ENCODE peak calls at places on chromosome 16, in five cellular contexts. One of them, this sample, is unnamed.

GRCh38 chr16:82630688-82631087 is 3.9 kb downstream of the CDH13 start:
- DNase-seq in HFFc6: peak; percentile 28
- DNase-seq in WTC11: no peak
- DNase-seq in neural progenitor cell: no peak
- DNase-seq in glutamatergic neuron: no peak
- DNase-seq in this sample: peak; percentile 75

GRCh38 chr16:66028505-66029216 is 337.8 kb upstream of the CDH5 start:
- DNase-seq in glutamatergic neuron: no peak
- DNase-seq in HFFc6: peak; percentile 71
- DNase-seq in neural progenitor cell: no peak
- DNase-seq in WTC11: no peak
- DNase-seq in this sample: no peak

GRCh38 chr16:12515771-12516170 is 287.9 kb downstream of the CPPED1 start:
- DNase-seq in glutamatergic neuron: no peak
- DNase-seq in WTC11: no peak
- DNase-seq in neural progenitor cell: no peak
- DNase-seq in HFFc6: no peak
- DNase-seq in this sample: no peak

GRCh38 chr16:76819517-76819916 is 371.5 kb upstream of the MON1B start:
- DNase-seq in neural progenitor cell: no peak
- DNase-seq in glutamatergic neuron: no peak
- DNase-seq in HFFc6: no peak
- DNase-seq in WTC11: no peak
- DNase-seq in this sample: no peak

GRCh38 chr16:27237229-27238015 is 31.1 kb downstream of the NSMCE1 start:
- DNase-seq in WTC11: no peak
- DNase-seq in glutamatergic neuron: no peak
- DNase-seq in HFFc6: no peak
- DNase-seq in neural progenitor cell: peak; percentile 18
- DNase-seq in this sample: peak; percentile 80

GRCh38 chr16:79159650-79160049 is 440.9 kb downstream of the MAF start:
- DNase-seq in neural progenitor cell: no peak
- DNase-seq in glutamatergic neuron: no peak
- DNase-seq in HFFc6: no peak
- DNase-seq in WTC11: no peak
- DNase-seq in this sample: no peak

GRCh38 chr16:86529160-86529559 is 18.8 kb downstream of the FOXF1 start:
- DNase-seq in WTC11: no peak
- DNase-seq in HFFc6: peak; percentile 50
- DNase-seq in neural progenitor cell: no peak
- DNase-seq in glutamatergic neuron: no peak
- DNase-seq in this sample: no peak

GRCh38 chr16:3274490-3274889 is 8.8 kb upstream of the ZNF263 start:
- DNase-seq in glutamatergic neuron: no peak
- DNase-seq in WTC11: no peak
- DNase-seq in neural progenitor cell: peak; percentile 7
- DNase-seq in HFFc6: no peak
- DNase-seq in this sample: no peak

GRCh38 chr16:11395949-11396240 is 50.6 kb downstream of the RMI2 start:
- DNase-seq in glutamatergic neuron: no peak
- DNase-seq in HFFc6: no peak
- DNase-seq in WTC11: no peak
- DNase-seq in neural progenitor cell: no peak
- DNase-seq in this sample: no peak

GRCh38 chr16:58366247-58367031 is 25.8 kb upstream of the GINS3 start:
- DNase-seq in HFFc6: peak; percentile 40
- DNase-seq in neural progenitor cell: no peak
- DNase-seq in glutamatergic neuron: no peak
- DNase-seq in WTC11: no peak
- DNase-seq in this sample: peak; percentile 70

GRCh38 chr16:24430937-24431760 is 108.2 kb upstream of the RBBP6 start:
- DNase-seq in glutamatergic neuron: no peak
- DNase-seq in neural progenitor cell: no peak
- DNase-seq in HFFc6: no peak
- DNase-seq in WTC11: no peak
- DNase-seq in this sample: no peak

GRCh38 chr16:2835638-2836493 is 5.8 kb downstream of the ZG16B start:
- DNase-seq in glutamatergic neuron: no peak
- DNase-seq in WTC11: no peak
- DNase-seq in neural progenitor cell: no peak
- DNase-seq in HFFc6: peak; percentile 90
- DNase-seq in this sample: peak; percentile 73

GRCh38 chr16:66131156-66131807 is 235.2 kb upstream of the CDH5 start:
- DNase-seq in neural progenitor cell: no peak
- DNase-seq in WTC11: no peak
- DNase-seq in glutamatergic neuron: no peak
- DNase-seq in HFFc6: peak; percentile 61
- DNase-seq in this sample: no peak

GRCh38 chr16:66364117-66364958 is 2.2 kb upstream of the CDH5 start:
- DNase-seq in HFFc6: no peak
- DNase-seq in neural progenitor cell: peak; percentile 57
- DNase-seq in WTC11: no peak
- DNase-seq in glutamatergic neuron: peak; percentile 88
- DNase-seq in this sample: peak; percentile 85

GRCh38 chr16:64406661-64407267 is 715.1 kb downstream of the CDH11 start:
- DNase-seq in WTC11: no peak
- DNase-seq in neural progenitor cell: peak; percentile 7
- DNase-seq in glutamatergic neuron: no peak
- DNase-seq in HFFc6: no peak
- DNase-seq in this sample: no peak

GRCh38 chr16:58020628-58021521 is 4.7 kb upstream of the MMP15 start:
- DNase-seq in neural progenitor cell: peak; percentile 69
- DNase-seq in glutamatergic neuron: peak; percentile 85
- DNase-seq in WTC11: peak; percentile 77
- DNase-seq in HFFc6: peak; percentile 39
- DNase-seq in this sample: peak; percentile 61

GRCh38 chr16:78105517-78105916 is 6.1 kb downstream of the WWOX start:
- DNase-seq in WTC11: no peak
- DNase-seq in glutamatergic neuron: no peak
- DNase-seq in HFFc6: no peak
- DNase-seq in neural progenitor cell: no peak
- DNase-seq in this sample: no peak

GRCh38 chr16:82108774-82109173 is 61.2 kb downstream of the MPHOSPH6 start:
- DNase-seq in glutamatergic neuron: no peak
- DNase-seq in HFFc6: no peak
- DNase-seq in neural progenitor cell: no peak
- DNase-seq in WTC11: no peak
- DNase-seq in this sample: no peak

GRCh38 chr16:27436065-27436464 is 34.1 kb downstream of the IL21R start:
- DNase-seq in glutamatergic neuron: peak; percentile 2
- DNase-seq in HFFc6: no peak
- DNase-seq in WTC11: no peak
- DNase-seq in neural progenitor cell: no peak
- DNase-seq in this sample: no peak

GRCh38 chr16:72939247-72939646 is 108.7 kb downstream of the ZFHX3 start:
- DNase-seq in glutamatergic neuron: no peak
- DNase-seq in HFFc6: peak; percentile 25
- DNase-seq in WTC11: no peak
- DNase-seq in neural progenitor cell: no peak
- DNase-seq in this sample: no peak

GRCh38 chr16:85005278-85006069 is 5.9 kb downstream of the ZDHHC7 start:
- DNase-seq in WTC11: no peak
- DNase-seq in HFFc6: peak; percentile 62
- DNase-seq in glutamatergic neuron: no peak
- DNase-seq in neural progenitor cell: no peak
- DNase-seq in this sample: no peak

GRCh38 chr16:81445926-81446317 is 1.3 kb downstream of the CMIP start:
- DNase-seq in neural progenitor cell: peak; percentile 56
- DNase-seq in WTC11: no peak
- DNase-seq in glutamatergic neuron: peak; percentile 40
- DNase-seq in HFFc6: no peak
- DNase-seq in this sample: peak; percentile 30

GRCh38 chr16:64841071-64841470 is 280.8 kb downstream of the CDH11 start:
- DNase-seq in WTC11: no peak
- DNase-seq in neural progenitor cell: no peak
- DNase-seq in HFFc6: no peak
- DNase-seq in glutamatergic neuron: no peak
- DNase-seq in this sample: no peak

GRCh38 chr16:46730126-46730525 is 18.0 kb downstream of the MYLK3 start:
- DNase-seq in WTC11: no peak
- DNase-seq in HFFc6: no peak
- DNase-seq in glutamatergic neuron: no peak
- DNase-seq in neural progenitor cell: no peak
- DNase-seq in this sample: no peak

GRCh38 chr16:78118469-78119025 is 19.1 kb downstream of the WWOX start:
- DNase-seq in WTC11: no peak
- DNase-seq in HFFc6: no peak
- DNase-seq in glutamatergic neuron: no peak
- DNase-seq in neural progenitor cell: no peak
- DNase-seq in this sample: no peak

GRCh38 chr16:57616241-57616640 is 12.2 kb upstream of the ADGRG1 start:
- DNase-seq in HFFc6: no peak
- DNase-seq in WTC11: no peak
- DNase-seq in glutamatergic neuron: no peak
- DNase-seq in neural progenitor cell: no peak
- DNase-seq in this sample: no peak

GRCh38 chr16:79013004-79013403 is 587.5 kb downstream of the MAF start:
- DNase-seq in neural progenitor cell: no peak
- DNase-seq in HFFc6: no peak
- DNase-seq in glutamatergic neuron: no peak
- DNase-seq in WTC11: no peak
- DNase-seq in this sample: no peak

GRCh38 chr16:12853972-12854371 is 47.4 kb upstream of the SHISA9 start:
- DNase-seq in WTC11: no peak
- DNase-seq in neural progenitor cell: no peak
- DNase-seq in glutamatergic neuron: no peak
- DNase-seq in HFFc6: no peak
- DNase-seq in this sample: no peak

GRCh38 chr16:85667841-85668413 is 20.8 kb downstream of the GINS2 start:
- DNase-seq in glutamatergic neuron: no peak
- DNase-seq in HFFc6: no peak
- DNase-seq in neural progenitor cell: no peak
- DNase-seq in WTC11: no peak
- DNase-seq in this sample: no peak

GRCh38 chr16:57444711-57445110 is 2.5 kb downstream of the CIAPIN1 start:
- DNase-seq in WTC11: no peak
- DNase-seq in glutamatergic neuron: no peak
- DNase-seq in HFFc6: no peak
- DNase-seq in neural progenitor cell: no peak
- DNase-seq in this sample: no peak

GRCh38 chr16:84397090-84397489 is 28.8 kb downstream of the ATP2C2 start:
- DNase-seq in glutamatergic neuron: no peak
- DNase-seq in neural progenitor cell: no peak
- DNase-seq in WTC11: no peak
- DNase-seq in HFFc6: no peak
- DNase-seq in this sample: no peak

GRCh38 chr16:57886427-57886826 is 84.1 kb upstream of the KIFC3 start:
- DNase-seq in WTC11: no peak
- DNase-seq in neural progenitor cell: no peak
- DNase-seq in glutamatergic neuron: no peak
- DNase-seq in HFFc6: no peak
- DNase-seq in this sample: no peak

GRCh38 chr16:56189990-56190902 is 1.0 kb upstream of the GNAO1 start:
- DNase-seq in neural progenitor cell: peak; percentile 18
- DNase-seq in WTC11: no peak
- DNase-seq in glutamatergic neuron: no peak
- DNase-seq in HFFc6: no peak
- DNase-seq in this sample: peak; percentile 6

GRCh38 chr16:17224859-17225258 is 245.9 kb downstream of the XYLT1 start:
- DNase-seq in HFFc6: peak; percentile 57
- DNase-seq in WTC11: no peak
- DNase-seq in neural progenitor cell: no peak
- DNase-seq in glutamatergic neuron: no peak
- DNase-seq in this sample: no peak

GRCh38 chr16:88325087-88325750 is 57.5 kb upstream of the ZNF469 start:
- DNase-seq in glutamatergic neuron: no peak
- DNase-seq in WTC11: no peak
- DNase-seq in neural progenitor cell: no peak
- DNase-seq in HFFc6: no peak
- DNase-seq in this sample: no peak

GRCh38 chr16:86739808-86740207 is 161.5 kb downstream of the FOXL1 start:
- DNase-seq in neural progenitor cell: no peak
- DNase-seq in HFFc6: no peak
- DNase-seq in glutamatergic neuron: peak; percentile 3
- DNase-seq in WTC11: no peak
- DNase-seq in this sample: no peak

GRCh38 chr16:50470687-50471086 is 77.5 kb upstream of the NKD1 start:
- DNase-seq in HFFc6: no peak
- DNase-seq in glutamatergic neuron: no peak
- DNase-seq in WTC11: no peak
- DNase-seq in neural progenitor cell: no peak
- DNase-seq in this sample: no peak

GRCh38 chr16:658679-659571 is 9.0 kb upstream of the RHOT2 start:
- DNase-seq in WTC11: no peak
- DNase-seq in neural progenitor cell: no peak
- DNase-seq in glutamatergic neuron: no peak
- DNase-seq in HFFc6: no peak
- DNase-seq in this sample: no peak
- TF ChIP-seq CTCF in WTC11: no peak
- TF ChIP-seq CTCF in neural progenitor cell: no peak
- TF ChIP-seq CTCF in glutamatergic neuron: no peak
- TF ChIP-seq CTCF in HFFc6: peak; percentile 43
- TF ChIP-seq CTCF in this sample: peak; percentile 17

GRCh38 chr16:14310519-14310991 is 239.4 kb downstream of the MRTFB start:
- DNase-seq in WTC11: peak; percentile 41
- DNase-seq in HFFc6: no peak
- DNase-seq in glutamatergic neuron: peak; percentile 37
- DNase-seq in neural progenitor cell: peak; percentile 45
- DNase-seq in this sample: no peak
- TF ChIP-seq CTCF in WTC11: no peak
- TF ChIP-seq CTCF in HFFc6: peak; percentile 61
- TF ChIP-seq CTCF in glutamatergic neuron: no peak
- TF ChIP-seq CTCF in neural progenitor cell: peak; percentile 47
- TF ChIP-seq CTCF in this sample: no peak

GRCh38 chr16:75250809-75251279 is 580 bp downstream of the BCAR1 start:
- DNase-seq in HFFc6: no peak
- DNase-seq in WTC11: no peak
- DNase-seq in neural progenitor cell: peak; percentile 55
- DNase-seq in glutamatergic neuron: peak; percentile 67
- DNase-seq in this sample: no peak
- TF ChIP-seq CTCF in HFFc6: no peak
- TF ChIP-seq CTCF in WTC11: no peak
- TF ChIP-seq CTCF in neural progenitor cell: no peak
- TF ChIP-seq CTCF in glutamatergic neuron: no peak
- TF ChIP-seq CTCF in this sample: no peak

DNA sequence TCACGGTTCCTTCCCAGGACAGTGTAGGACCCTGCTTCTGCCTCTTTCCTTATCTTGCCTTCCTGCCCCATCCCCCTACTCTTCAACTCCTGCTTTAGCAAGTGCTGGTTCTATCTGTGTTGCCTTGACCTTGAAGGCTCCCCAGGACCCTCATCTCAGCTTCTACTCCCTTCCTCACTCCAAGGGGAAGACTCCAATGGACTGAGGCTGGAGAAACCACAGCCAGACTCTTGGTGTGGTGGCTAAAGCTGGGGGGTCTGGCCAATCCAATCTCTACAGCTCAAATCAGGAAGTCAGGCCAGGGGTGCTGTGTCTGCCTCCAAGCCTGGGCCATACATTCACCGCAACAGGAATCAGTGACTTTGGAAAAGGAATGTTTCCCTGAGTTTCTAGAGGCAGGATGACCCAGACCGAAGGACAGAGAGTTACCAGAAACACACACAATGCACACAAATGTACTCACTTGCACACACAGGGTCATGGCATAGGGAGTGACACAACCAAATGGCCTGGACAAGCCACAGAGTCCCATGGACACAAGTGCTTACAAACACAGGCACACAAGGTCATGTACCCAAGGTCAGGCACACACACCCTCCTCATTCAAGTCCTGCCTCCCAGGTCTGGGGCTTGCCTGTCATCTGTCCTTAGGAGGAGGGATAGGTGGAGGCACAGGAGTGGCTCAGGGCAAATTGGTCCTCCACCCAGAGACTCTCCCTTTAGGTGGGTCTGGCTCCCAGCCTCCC is 1.7 kb upstream of the HSD11B2 start:
- DNase-seq in HFFc6: no peak
- DNase-seq in WTC11: no peak
- DNase-seq in glutamatergic neuron: no peak
- DNase-seq in neural progenitor cell: no peak
- DNase-seq in this sample: no peak
- TF ChIP-seq CTCF in HFFc6: no peak
- TF ChIP-seq CTCF in WTC11: no peak
- TF ChIP-seq CTCF in glutamatergic neuron: no peak
- TF ChIP-seq CTCF in neural progenitor cell: no peak
- TF ChIP-seq CTCF in this sample: no peak